ENCODE peak calls at places on chromosomes 12 and 14, in five cellular contexts. R, F, S, I and K are unnamed samples.

GRCh38 chr14:36835145-36835544 is 173.5 kb downstream of the PAX9 start:
- DNase-seq in R (no peak), F (no peak), S (peak; percentile 52), I (no peak), K (no peak)

GRCh38 chr12:75790219-75790618 is 241.4 kb downstream of the PHLDA1 start:
- DNase-seq in R (no peak), F (no peak), S (no peak), I (no peak), K (no peak)

GRCh38 chr12:26465419-26466097 is 270.2 kb downstream of the SSPN start:
- DNase-seq in R (no peak), F (no peak), S (no peak), I (no peak), K (no peak)

GRCh38 chr14:30679032-30679431 is 56.9 kb downstream of the SCFD1 start:
- DNase-seq in R (no peak), F (no peak), S (no peak), I (no peak), K (no peak)

GRCh38 chr14:85587152-85587697 is 57.3 kb downstream of the FLRT2 start:
- DNase-seq in R (peak; percentile 63), F (no peak), S (no peak), I (no peak), K (no peak)

GRCh38 chr12:105907982-105908381 is 230.8 kb downstream of the NUAK1 start:
- DNase-seq in R (no peak), F (no peak), S (no peak), I (no peak), K (no peak)

GRCh38 chr14:103142031-103142430 is 18.8 kb downstream of the TNFAIP2 start:
- DNase-seq in R (no peak), F (no peak), S (peak; percentile 27), I (no peak), K (no peak)

GRCh38 chr12:26524862-26525465 is 308.0 kb downstream of the ITPR2 start:
- DNase-seq in R (peak; percentile 17), F (no peak), S (no peak), I (no peak), K (no peak)

GRCh38 chr14:93788557-93789365 is 476 bp upstream of the PRIMA1 start:
- DNase-seq in R (no peak), F (no peak), S (peak; percentile 47), I (no peak), K (peak; percentile 66)

GRCh38 chr12:62472472-62472871 is 5.8 kb downstream of the MON2 start:
- DNase-seq in R (no peak), F (no peak), S (no peak), I (no peak), K (no peak)

GRCh38 chr14:73770977-73771847 is 57.0 kb upstream of the PNMA1 start:
- DNase-seq in R (no peak), F (no peak), S (no peak), I (peak; percentile 53), K (no peak)

GRCh38 chr12:120820885-120821510 is 83.2 kb downstream of the SPPL3 start:
- DNase-seq in R (no peak), F (no peak), S (no peak), I (peak; percentile 62), K (no peak)

GRCh38 chr12:12282761-12283160 is 15.9 kb upstream of the LRP6 start:
- DNase-seq in R (peak; percentile 51), F (no peak), S (no peak), I (no peak), K (peak; percentile 23)

GRCh38 chr12:56836317-56836716 is 73.2 kb downstream of the HSD17B6 start:
- DNase-seq in R (no peak), F (peak; percentile 36), S (no peak), I (no peak), K (peak; percentile 48)

GRCh38 chr12:109387425-109388166 is 39.9 kb downstream of the MYO1H start:
- DNase-seq in R (no peak), F (no peak), S (no peak), I (no peak), K (no peak)